ENCODE peak calls at places on chromosomes 12 and 14, in seven cellular contexts. T, X, E, M, G, Y and W are unnamed samples.

GRCh38 chr12:132224484-132224883 is 80.2 kb downstream of the NOC4L start:
- DNase-seq in T (no peak), X (no peak), E (no peak), M (no peak), G (no peak), Y (no peak), W (no peak)

GRCh38 chr14:64704743-64705405 is 650 bp downstream of the PLEKHG3 start:
- DNase-seq in T (no peak), X (no peak), E (no peak), M (peak), G (peak), Y (peak), W (peak)

GRCh38 chr12:56487448-56488040 is 417 bp downstream of the GLS2 start:
- DNase-seq in T (no peak), X (no peak), E (no peak), M (no peak), G (peak), Y (peak), W (peak)

GRCh38 chr12:84643993-84644392 is 268.6 kb downstream of the SLC6A15 start:
- DNase-seq in T (no peak), X (no peak), E (no peak), M (no peak), G (no peak), Y (no peak), W (no peak)

GRCh38 chr14:51209457-51209856 is 30.6 kb upstream of the TMX1 start:
- DNase-seq in T (no peak), X (no peak), E (peak), M (no peak), G (no peak), Y (no peak), W (no peak)

GRCh38 chr14:102901633-102902032 is 20.8 kb upstream of the AMN start:
- DNase-seq in T (no peak), X (no peak), E (no peak), M (no peak), G (no peak), Y (no peak), W (no peak)

GRCh38 chr12:69405466-69405865 is 45.9 kb downstream of the YEATS4 start:
- DNase-seq in T (no peak), X (no peak), E (no peak), M (peak), G (peak), Y (no peak), W (peak)

GRCh38 chr14:93105362-93105761 is 10.4 kb downstream of the ITPK1 start:
- DNase-seq in T (peak), X (no peak), E (no peak), M (peak), G (peak), Y (no peak), W (peak)

GRCh38 chr12:109910969-109911348 is 10.9 kb downstream of the TCHP start:
- DNase-seq in T (no peak), X (no peak), E (no peak), M (peak), G (peak), Y (no peak), W (no peak)

GRCh38 chr14:38496092-38496491 is 240.2 kb upstream of the CLEC14A start:
- DNase-seq in T (no peak), X (no peak), E (no peak), M (no peak), G (no peak), Y (no peak), W (no peak)

GRCh38 chr12:88362439-88362838 is 217.8 kb downstream of the KITLG start:
- DNase-seq in T (no peak), X (no peak), E (no peak), M (peak), G (peak), Y (no peak), W (no peak)

GRCh38 chr14:50714452-50715073 is 46.5 kb upstream of the SAV1 start:
- DNase-seq in T (no peak), X (no peak), E (no peak), M (peak), G (no peak), Y (no peak), W (peak)

GRCh38 chr14:24900281-24900868 is 149.6 kb downstream of the STXBP6 start:
- DNase-seq in T (no peak), X (no peak), E (no peak), M (peak), G (no peak), Y (no peak), W (peak)

GRCh38 chr14:103526247-103526913 is 2.6 kb upstream of the TRMT61A start:
- DNase-seq in T (no peak), X (no peak), E (no peak), M (no peak), G (no peak), Y (no peak), W (no peak)

GRCh38 chr14:88551094-88551870 is 3.5 kb downstream of the PTPN21 start:
- DNase-seq in T (peak), X (peak), E (peak), M (peak), G (peak), Y (peak), W (peak)

GRCh38 chr12:121750507-121750955 is 38.0 kb downstream of the TMEM120B start:
- DNase-seq in T (no peak), X (no peak), E (no peak), M (no peak), G (no peak), Y (no peak), W (no peak)

GRCh38 chr14:35963209-35963608 is 137.1 kb downstream of the BRMS1L start:
- DNase-seq in T (no peak), X (no peak), E (no peak), M (no peak), G (no peak), Y (no peak), W (no peak)

GRCh38 chr12:91617830-91618229 is 435.2 kb upstream of the DCN start:
- DNase-seq in T (no peak), X (no peak), E (no peak), M (no peak), G (no peak), Y (no peak), W (no peak)

GRCh38 chr14:50823051-50823762 is 7.8 kb downstream of the NIN start:
- DNase-seq in T (peak), X (no peak), E (no peak), M (peak), G (no peak), Y (no peak), W (no peak)